ENCODE peak calls at places on chromosome 3, in nine cellular contexts. B is CD4-positive, alpha-beta T cell; U is AG04450; T is progenitor cell of endocrine pancreas; X is cardiac muscle cell; P is A549; D is psoas muscle; O is HCT116; K is NK-92 treated with Interleukin-12 subunit alpha and Interleukin-12 subunit beta, amount 100 ng/mL, for 24 hours. J is an unnamed sample.

GRCh38 chr3:43726511-43726910 is 35.8 kb downstream of the ABHD5 start:
- DNase-seq in K (no peak), O (no peak), P (no peak), D (no peak), B (no peak), T (no peak), X (peak; percentile 53), U (no peak), J (no peak)

GRCh38 chr3:176286456-176287115 is 910.7 kb downstream of the TBL1XR1 start:
- DNase-seq in O (no peak), X (no peak), U (no peak), P (no peak), K (no peak), B (no peak), D (no peak), T (no peak), J (no peak)

GRCh38 chr3:143002083-143002712 is 828 bp downstream of the U2SURP start:
- DNase-seq in U (no peak), T (no peak), B (no peak), X (peak; percentile 25), K (no peak), O (no peak), D (no peak), P (peak; percentile 56), J (no peak)

GRCh38 chr3:71006810-71007785 is 576.4 kb downstream of the FOXP1 start:
- DNase-seq in O (no peak), B (no peak), P (peak; percentile 24), T (no peak), U (no peak), D (no peak), K (no peak), X (peak; percentile 46), J (no peak)

GRCh38 chr3:12954891-12955650 is 113.7 kb upstream of the RPL32 start:
- DNase-seq in T (no peak), D (peak; percentile 82), X (peak; percentile 12), P (no peak), U (no peak), K (no peak), B (no peak), O (no peak), J (peak; percentile 41)

GRCh38 chr3:60827666-60828065 is 423.6 kb downstream of the FHIT start:
- DNase-seq in K (no peak), P (no peak), X (no peak), O (no peak), T (no peak), D (no peak), B (no peak), U (no peak), J (no peak)

GRCh38 chr3:128320551-128321340 is 145.9 kb downstream of the DNAJB8 start:
- DNase-seq in B (no peak), P (no peak), D (no peak), T (peak; percentile 8), X (no peak), O (no peak), U (no peak), K (no peak), J (peak; percentile 2)

GRCh38 chr3:50392101-50392715 is 32.9 kb upstream of the TMEM115 start:
- DNase-seq in U (no peak), P (no peak), T (no peak), D (no peak), B (no peak), O (no peak), X (no peak), K (no peak), J (no peak)

GRCh38 chr3:31533169-31533870 is 595 bp downstream of the STT3B start:
- DNase-seq in X (peak; percentile 27), D (peak; percentile 64), B (peak; percentile 45), K (peak; percentile 51), P (peak; percentile 27), U (no peak), O (no peak), T (peak; percentile 46), J (peak; percentile 40)

GRCh38 chr3:189184566-189184965 is 12.8 kb downstream of the TPRG1 start:
- DNase-seq in T (no peak), P (no peak), U (no peak), K (no peak), B (no peak), D (no peak), O (no peak), X (no peak), J (no peak)

GRCh38 chr3:136146981-136147729 is 49.0 kb downstream of the MSL2 start:
- DNase-seq in D (no peak), X (no peak), B (no peak), P (no peak), U (no peak), K (no peak), O (no peak), T (no peak), J (no peak)

GRCh38 chr3:9503283-9503682 is 50.3 kb downstream of the LHFPL4 start:
- DNase-seq in T (peak; percentile 79), U (peak; percentile 20), K (peak; percentile 26), X (peak; percentile 77), D (peak; percentile 46), P (peak; percentile 83), B (peak; percentile 63), O (peak; percentile 71), J (peak; percentile 70)

GRCh38 chr3:125679258-125679657 is 84.0 kb upstream of the OSBPL11 start:
- DNase-seq in O (no peak), T (no peak), X (no peak), B (no peak), U (no peak), P (no peak), K (no peak), D (no peak), J (no peak)

GRCh38 chr3:13612829-13613228 is 63.9 kb downstream of the FBLN2 start:
- DNase-seq in T (no peak), D (peak; percentile 79), X (peak; percentile 21), P (no peak), O (no peak), B (no peak), U (no peak), K (no peak), J (no peak)

GRCh38 chr3:137970914-137971831 is 38.8 kb upstream of the CLDN18 start:
- DNase-seq in O (peak; percentile 65), T (peak; percentile 76), D (peak; percentile 68), X (peak; percentile 72), U (peak; percentile 20), K (peak; percentile 37), B (peak; percentile 29), P (peak; percentile 50), J (peak; percentile 83)

GRCh38 chr3:159831466-159831865 is 157.2 kb upstream of the IL12A start:
- DNase-seq in T (no peak), O (no peak), P (no peak), B (no peak), K (no peak), X (no peak), U (no peak), D (no peak), J (no peak)

GRCh38 chr3:60073228-60073627 is 1023.4 kb upstream of the CFAP20DC start:
- DNase-seq in P (no peak), D (no peak), K (no peak), B (no peak), X (no peak), U (no peak), T (no peak), O (no peak), J (no peak)

GRCh38 chr3:156558389-156558788 is 3.5 kb upstream of the SSR3 start:
- DNase-seq in D (no peak), B (no peak), O (no peak), T (no peak), X (no peak), P (no peak), K (no peak), U (no peak), J (peak; percentile 40)